ENCODE peak calls at places on chromosomes 1 and 21, in six cellular contexts. E is tibial artery, Q is amniotic stem cell, O is GM06990, W is HT-29, K is anterior cingulate cortex. F is an unnamed sample.

GRCh38 chr1:119743776-119744597 is 24.7 kb downstream of the HMGCS2 start:
- DNase-seq in E (peak), Q (peak), O (peak), W (peak), K (peak), F (no peak)

GRCh38 chr1:86906419-86906818 is 7.5 kb downstream of the SELENOF start:
- DNase-seq in E (no peak), Q (no peak), O (no peak), W (no peak), K (no peak), F (no peak)

GRCh38 chr1:94122201-94122970 is 1.4 kb upstream of the ABCA4 start:
- DNase-seq in E (no peak), Q (no peak), O (no peak), W (no peak), K (no peak), F (no peak)

GRCh38 chr1:152924191-152924590 is 15.8 kb downstream of the IVL start:
- DNase-seq in E (no peak), Q (no peak), O (no peak), W (no peak), K (no peak), F (no peak)

GRCh38 chr1:212459656-212460055 is 26.9 kb downstream of the NENF start:
- DNase-seq in E (no peak), Q (no peak), O (no peak), W (no peak), K (peak), F (no peak)

GRCh38 chr21:41610042-41610839 is 102.3 kb upstream of the TMPRSS2 start:
- DNase-seq in E (peak), Q (no peak), O (no peak), W (peak), K (no peak), F (no peak)

GRCh38 chr1:3383679-3384078 is 70.8 kb upstream of the ARHGEF16 start:
- DNase-seq in E (no peak), Q (no peak), O (no peak), W (no peak), K (no peak), F (no peak)

GRCh38 chr1:160665330-160666078 is 18.7 kb upstream of the SLAMF1 start:
- DNase-seq in E (no peak), Q (no peak), O (no peak), W (no peak), K (no peak), F (no peak)